ENCODE peak calls at places on chromosomes 13 and 19, in seven cellular contexts. P is heart right ventricle, X is endodermal cell, A is cardiac muscle cell, N is psoas muscle, B is aorta, K is neural progenitor cell. T is an unnamed sample.

GRCh38 chr13:30346159-30346788 is 38.9 kb upstream of the KATNAL1 start:
- DNase-seq in N (no peak), A (no peak), X (no peak), P (no peak), B (no peak), K (no peak), T (peak; percentile 79)

GRCh38 chr13:75364131-75364713 is 117.7 kb downstream of the TBC1D4 start:
- DNase-seq in A (no peak), N (no peak), P (no peak), X (no peak), B (no peak), K (no peak), T (no peak)

GRCh38 chr19:5719274-5719960 is 529 bp downstream of the LONP1 start:
- DNase-seq in X (peak; percentile 61), K (peak; percentile 40), N (no peak), A (no peak), B (peak; percentile 57), P (no peak), T (no peak)

GRCh38 chr19:11986754-11987153 is 21.9 kb downstream of the ZNF763 start:
- DNase-seq in A (no peak), K (no peak), N (no peak), B (no peak), X (no peak), P (no peak), T (no peak)

GRCh38 chr19:49142866-49143335 is 12.3 kb downstream of the HRC start:
- DNase-seq in X (peak; percentile 98), K (peak; percentile 98), N (peak; percentile 93), B (peak; percentile 92), A (peak; percentile 94), P (peak; percentile 90), T (peak; percentile 49)

GRCh38 chr13:59337070-59337469 is 826.7 kb downstream of the DIAPH3 start:
- DNase-seq in B (no peak), X (no peak), N (no peak), A (peak; percentile 63), P (no peak), K (no peak), T (no peak)

GRCh38 chr19:31519216-31519615 is 170.0 kb upstream of the TSHZ3 start:
- DNase-seq in X (no peak), A (no peak), N (no peak), K (no peak), B (no peak), P (no peak), T (no peak)

GRCh38 chr19:56383826-56384605 is 9.3 kb downstream of the ZNF582 start:
- DNase-seq in K (no peak), B (no peak), X (no peak), P (no peak), A (no peak), N (no peak), T (no peak)

GRCh38 chr19:11478167-11479089 is 2.4 kb downstream of the ELAVL3 start:
- DNase-seq in P (no peak), K (no peak), A (no peak), N (no peak), X (no peak), B (no peak), T (no peak)

GRCh38 chr19:6616011-6616410 is 25.1 kb upstream of the CD70 start:
- DNase-seq in P (no peak), N (no peak), X (no peak), K (no peak), A (peak; percentile 32), B (no peak), T (no peak)

GRCh38 chr19:46265217-46265828 is 31.5 kb upstream of the HIF3A start:
- DNase-seq in N (no peak), X (peak; percentile 94), P (no peak), B (no peak), A (peak; percentile 90), K (peak; percentile 89), T (peak; percentile 73)

GRCh38 chr19:55275851-55276719 is 3.8 kb downstream of the HSPBP1 start:
- DNase-seq in N (no peak), P (no peak), B (no peak), X (no peak), A (no peak), K (no peak), T (no peak)

GRCh38 chr13:83752141-83752540 is 130.1 kb downstream of the SLITRK1 start:
- DNase-seq in A (peak; percentile 64), X (no peak), K (no peak), N (no peak), P (no peak), B (no peak), T (no peak)

GRCh38 chr19:3620145-3620816 is 6.3 kb downstream of the CACTIN start:
- DNase-seq in B (peak; percentile 48), X (no peak), A (no peak), P (peak; percentile 10), N (no peak), K (no peak), T (no peak)

GRCh38 chr19:40365613-40366401 is 17.3 kb downstream of the PLD3 start:
- DNase-seq in B (peak; percentile 83), K (peak; percentile 91), X (peak; percentile 98), A (peak; percentile 82), P (peak; percentile 72), N (no peak), T (no peak)

GRCh38 chr13:59494560-59494970 is 669.2 kb downstream of the DIAPH3 start:
- DNase-seq in N (no peak), X (peak; percentile 7), P (no peak), A (peak; percentile 85), K (no peak), B (no peak), T (no peak)

GRCh38 chr19:35264281-35265125 is 4.3 kb upstream of the USF2 start:
- DNase-seq in X (peak; percentile 39), K (no peak), A (no peak), P (no peak), N (peak; percentile 50), B (peak; percentile 40), T (no peak)

GRCh38 chr13:45406421-45406820 is 11.8 kb downstream of the SLC25A30 start:
- DNase-seq in P (no peak), X (no peak), A (no peak), N (no peak), B (no peak), K (no peak), T (no peak)

GRCh38 chr19:35048911-35049411 is 7.4 kb downstream of the HPN start:
- DNase-seq in X (no peak), P (peak; percentile 70), N (peak; percentile 93), K (no peak), B (no peak), A (no peak), T (no peak)

GRCh38 chr19:48735031-48735615 is 5.3 kb downstream of the RASIP1 start:
- DNase-seq in B (no peak), N (no peak), K (peak; percentile 89), P (no peak), A (peak; percentile 61), X (peak; percentile 92), T (no peak)

GRCh38 chr19:17220207-17220758 is 5.1 kb downstream of the USE1 start:
- DNase-seq in K (no peak), B (peak; percentile 75), N (peak; percentile 69), A (peak; percentile 88), P (no peak), X (no peak), T (no peak)

GRCh38 chr19:19434483-19435045 is 29.1 kb downstream of the GATAD2A start:
- DNase-seq in B (no peak), X (no peak), A (peak; percentile 80), N (peak; percentile 80), P (peak; percentile 32), K (no peak), T (no peak)

GRCh38 chr13:83798731-83799130 is 83.5 kb downstream of the SLITRK1 start:
- DNase-seq in P (no peak), K (no peak), X (no peak), B (no peak), N (no peak), A (peak; percentile 12), T (no peak)

GRCh38 chr13:75426421-75426820 is 55.5 kb downstream of the TBC1D4 start:
- DNase-seq in P (no peak), A (no peak), N (no peak), X (no peak), B (no peak), K (no peak), T (no peak)

GRCh38 chr13:44237276-44237767 is 136.3 kb upstream of the SERP2 start:
- DNase-seq in P (peak; percentile 32), N (peak; percentile 78), X (no peak), K (no peak), A (peak; percentile 94), B (peak; percentile 73), T (no peak)

DNA sequence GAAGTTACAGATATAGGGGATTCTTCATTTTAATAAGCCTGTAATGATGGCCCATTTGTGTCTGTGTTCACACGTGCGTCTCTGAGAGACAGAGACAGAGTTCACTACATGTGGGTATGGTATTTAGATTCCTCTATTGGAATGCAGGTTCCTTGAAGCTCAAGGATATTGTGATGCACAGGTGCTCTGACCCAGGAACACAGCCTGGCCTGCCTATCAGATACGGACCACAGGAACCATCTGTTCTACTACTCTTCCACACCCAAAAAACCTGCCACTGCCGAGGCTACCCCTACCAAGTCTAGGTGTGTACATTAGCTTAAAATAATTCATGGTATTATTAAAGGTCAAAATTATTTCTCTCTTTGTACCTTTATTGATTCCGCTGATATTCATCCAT is 289.2 kb downstream of the ATP8A2 start:
- DNase-seq in B (no peak), A (no peak), P (no peak), K (no peak), N (no peak), X (no peak), T (no peak)
- H3K27ac ChIP-seq in B (no peak overlapping the region), A (no peak overlapping the region), P (no peak overlapping the region), K (no peak overlapping the region), N (no peak overlapping the region), X (no peak overlapping the region), T (no peak overlapping the region)

DNA sequence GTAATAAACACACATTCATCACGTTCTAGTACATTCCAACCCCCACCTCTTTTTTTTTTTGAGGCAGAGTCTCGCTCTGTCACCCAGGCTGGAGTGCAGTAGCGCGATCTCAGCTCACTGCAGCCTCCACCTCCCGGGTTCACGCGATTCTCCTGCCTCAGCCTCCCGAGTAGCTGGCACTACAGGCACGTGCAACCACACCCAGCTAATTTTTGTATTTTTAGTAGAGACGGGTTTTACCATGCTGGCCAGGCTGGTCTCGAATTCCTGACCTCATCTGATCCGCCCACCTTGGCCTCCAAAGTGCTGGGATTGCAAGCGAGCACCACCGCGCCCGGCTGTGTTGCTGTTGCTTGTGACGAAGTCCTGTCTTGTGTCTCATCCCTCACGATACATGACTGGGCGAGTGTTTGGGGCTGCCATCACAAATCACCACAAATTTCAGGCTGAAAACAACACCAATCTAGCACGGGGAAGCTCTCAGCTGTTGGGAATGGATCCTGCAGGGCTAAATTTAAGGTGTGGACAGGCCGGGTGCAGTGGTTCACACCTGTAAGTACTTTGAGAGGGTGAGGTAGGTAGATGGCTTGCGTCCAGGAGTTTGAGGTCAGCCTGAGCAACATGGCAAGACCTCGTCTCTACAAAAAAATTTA is 15.7 kb downstream of the MOB3A start:
- DNase-seq in B (no peak), K (no peak), X (no peak), N (no peak), A (no peak), P (no peak), T (no peak)
- H3K4me1 ChIP-seq in B (no peaks in the 10 kb centered on the region), K (no peaks in the 10 kb centered on the region), X (no peaks in the 10 kb centered on the region), N (no peaks in the 10 kb centered on the region), A (no peaks in the 10 kb centered on the region), P (peaks cover 14% of the 10 kb centered on the region), T (peaks cover 46% of the 10 kb centered on the region)

GRCh38 chr19:8001651-8001994 is 3.8 kb downstream of the ELAVL1 start:
- DNase-seq in A (no peak), X (no peak), P (no peak), K (no peak), N (no peak), B (no peak), T (no peak)
- H3K27me3 ChIP-seq in A (no peaks in the 10 kb centered on the region), X (no peaks in the 10 kb centered on the region), P (no peaks in the 10 kb centered on the region), K (no peaks in the 10 kb centered on the region), N (no peaks in the 10 kb centered on the region), B (no peaks in the 10 kb centered on the region), T (no peaks in the 10 kb centered on the region)

GRCh38 chr13:110336681-110337080 is 29.6 kb downstream of the COL4A2 start:
- DNase-seq in A (no peak), N (no peak), B (no peak), X (no peak), K (no peak), P (no peak), T (no peak)
- H3K27ac ChIP-seq in A (no peak overlapping the region), N (no peak overlapping the region), B (peak overlapping the region; percentile 100), X (no peak overlapping the region), K (no peak overlapping the region), P (peak overlapping the region; percentile 78), T (no peak overlapping the region)

T was measured in CD4-positive, alpha-beta memory T cell.